ENCODE peak calls at places on chromosomes 12 and 14, in four cellular contexts. D is WERI-Rb-1, J is heart right ventricle, R is astrocyte. F is an unnamed sample. For H3K36me3, the result is how much of the 10 kb centered on the place peaks cover.

GRCh38 chr14:21525995-21526671 is at the start of gene SALL2:
- DNase-seq in D (peak), J (peak), R (peak), F (peak)

GRCh38 chr14:41607966-41608663 is 1.4 kb downstream of the LRFN5 start:
- DNase-seq in D (no peak), J (no peak), R (no peak), F (no peak)

GRCh38 chr14:24215495-24216344 is at the start of gene MDP1:
- DNase-seq in D (peak), J (peak), R (peak), F (peak)

GRCh38 chr14:57970175-57970574 is 104.3 kb upstream of the SLC35F4 start:
- DNase-seq in D (no peak), J (no peak), R (no peak), F (no peak)

GRCh38 chr14:26290007-26290530 is 307.8 kb downstream of the NOVA1 start:
- DNase-seq in D (no peak), J (no peak), R (peak), F (no peak)

GRCh38 chr12:62537544-62537943 is 70.9 kb downstream of the MON2 start:
- DNase-seq in D (no peak), J (no peak), R (peak), F (no peak)

GRCh38 chr12:24948816-24949722 is at the start of gene BCAT1:
- DNase-seq in D (peak), J (peak), R (peak), F (peak)

GRCh38 chr14:92759300-92759678 is 10.9 kb upstream of the LGMN start:
- DNase-seq in D (peak), J (no peak), R (no peak), F (no peak)

GRCh38 chr14:49677643-49678042 is 10.4 kb downstream of the POLE2 start:
- DNase-seq in D (no peak), J (no peak), R (no peak), F (no peak)

GRCh38 chr14:89419973-89420482 is 3.0 kb upstream of the FOXN3 start:
- DNase-seq in D (no peak), J (no peak), R (no peak), F (no peak)

GRCh38 chr12:87806310-87806709 is 222.9 kb downstream of the C12orf50 start:
- DNase-seq in D (no peak), J (no peak), R (no peak), F (no peak)

GRCh38 chr12:87086118-87086891 is 830.1 kb upstream of the MGAT4C start:
- DNase-seq in D (no peak), J (no peak), R (peak), F (no peak)

GRCh38 chr12:101361455-101361854 is 46.1 kb downstream of the ARL1 start:
- DNase-seq in D (no peak), J (no peak), R (no peak), F (no peak)

GRCh38 chr12:79567164-79567563 is 123.6 kb downstream of the PAWR start:
- DNase-seq in D (no peak), J (no peak), R (no peak), F (no peak)
- H3K36me3 ChIP-seq in D (under half), J (under half), R (under half), F (under half)

DNA sequence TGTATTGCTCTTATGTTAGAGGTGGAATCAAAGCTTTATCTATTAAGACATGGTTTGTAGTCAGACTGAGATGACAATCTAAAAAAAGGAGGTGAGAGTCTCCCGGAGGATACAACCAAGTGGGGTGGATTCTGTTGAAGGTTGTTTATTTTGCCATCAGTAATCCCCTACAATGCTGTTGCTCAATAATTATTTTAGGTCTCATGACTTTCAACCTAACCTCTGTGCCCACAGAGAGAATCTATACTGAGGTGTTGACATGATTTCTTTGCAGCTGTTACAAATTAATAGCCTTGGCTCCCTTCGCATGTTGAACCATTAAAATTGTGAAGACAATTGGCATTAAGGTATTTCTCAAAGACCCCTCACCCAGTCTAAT is 28.7 kb upstream of the FOS start:
- DNase-seq in D (no peak), J (no peak), R (no peak), F (no peak)
- H3K27ac ChIP-seq in D (no peak), J (no peak), R (no peak), F (peak)

DNA sequence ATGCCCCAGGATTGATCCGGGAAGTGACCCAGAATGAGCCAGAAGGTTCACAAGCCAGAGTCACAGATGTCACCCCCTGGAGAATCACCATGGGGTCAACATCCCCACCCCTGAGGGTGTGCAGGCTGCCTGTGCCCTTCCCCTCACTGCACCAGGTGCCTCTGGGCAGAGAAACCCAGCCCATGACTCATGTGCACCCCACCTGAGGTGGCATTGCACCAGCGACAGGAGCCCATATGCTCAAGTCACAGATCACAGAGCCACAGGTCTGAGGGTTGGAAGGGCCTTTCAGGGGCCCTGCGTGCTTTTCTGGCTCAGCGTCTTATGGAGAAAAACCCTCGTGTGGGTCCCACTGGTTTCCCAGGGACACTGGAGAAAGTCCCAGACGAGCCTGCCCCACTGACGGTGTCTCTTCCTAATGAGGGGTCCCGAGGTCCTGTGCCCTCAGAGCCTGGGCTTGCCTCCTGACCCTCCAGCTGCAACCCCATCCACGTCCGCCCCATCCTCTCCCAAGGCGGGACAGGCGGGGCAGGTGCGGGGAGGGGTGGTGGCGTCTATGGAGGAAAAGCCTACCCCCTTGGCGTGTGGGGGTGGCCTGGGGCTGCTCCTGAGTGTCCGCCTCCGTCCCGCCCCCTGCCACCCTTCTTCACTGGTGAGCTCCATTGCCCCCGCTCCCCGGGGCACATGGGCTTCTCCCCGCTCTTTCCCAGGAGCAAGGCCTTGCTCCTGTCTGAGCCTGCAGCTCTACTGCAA is 47.6 kb downstream of the SLC8B1 start:
- DNase-seq in D (no peak), J (no peak), R (no peak), F (no peak)
- H3K36me3 ChIP-seq in D (under half), J (half or more), R (under half), F (under half)

GRCh38 chr14:34035177-34035933 is 84.5 kb upstream of the EGLN3 start:
- DNase-seq in D (no peak), J (peak), R (no peak), F (peak)

GRCh38 chr14:34036319-34036761 is 85.5 kb upstream of the EGLN3 start:
- DNase-seq in D (no peak), J (no peak), R (no peak), F (no peak)

GRCh38 chr14:34035934-34036250 is 85.0 kb upstream of the EGLN3 start:
- DNase-seq in D (no peak), J (no peak), R (no peak), F (no peak)

GRCh38 chr14:34032720-34033119 is 81.8 kb upstream of the EGLN3 start:
- DNase-seq in D (no peak), J (no peak), R (no peak), F (no peak)

DNA sequence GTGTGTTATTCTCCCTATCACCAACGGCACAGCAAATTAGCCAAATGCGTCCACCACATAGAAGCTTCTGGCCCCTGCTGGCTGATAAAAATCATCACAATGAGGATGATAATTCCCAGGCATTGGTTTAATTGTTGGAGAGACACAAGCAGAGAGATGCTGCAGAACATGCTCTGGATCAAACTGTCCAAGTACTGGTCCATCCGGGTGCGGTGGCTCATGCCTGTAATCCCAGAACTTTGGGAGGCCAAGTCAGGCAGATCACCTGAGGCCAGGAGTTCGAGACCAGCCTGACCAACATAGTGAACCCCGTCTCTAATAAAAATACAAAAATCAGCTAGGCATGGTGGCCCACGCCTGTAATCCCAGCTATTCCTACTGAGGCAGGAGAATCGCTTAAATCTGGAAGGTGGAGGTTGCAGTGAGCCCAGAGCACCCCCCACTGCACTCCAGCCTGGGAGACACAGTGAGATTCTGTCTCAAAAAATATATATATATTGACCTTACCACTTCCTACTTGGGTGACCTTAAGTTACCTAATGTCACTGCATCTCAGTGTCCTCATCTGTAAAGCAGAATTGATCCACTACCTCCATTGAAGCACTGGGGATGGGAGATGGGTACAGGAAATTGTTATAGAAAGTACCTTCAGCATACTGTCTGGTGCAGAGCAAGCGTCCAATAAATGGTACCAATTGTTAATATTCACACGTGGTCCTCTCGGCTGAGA is 83.7 kb upstream of the EGLN3 start:
- DNase-seq in D (no peak), J (no peak), R (no peak), F (no peak)
- H3K27ac ChIP-seq in D (no peak), J (peak), R (no peak), F (peak)

GRCh38 chr12:48695859-48696258 is 13.8 kb upstream of the KANSL2 start:
- DNase-seq in D (no peak), J (no peak), R (no peak), F (no peak)

GRCh38 chr12:48690990-48691389 is 9.0 kb upstream of the KANSL2 start:
- DNase-seq in D (no peak), J (no peak), R (peak), F (no peak)

GRCh38 chr12:48693572-48693971 is 11.5 kb upstream of the KANSL2 start:
- DNase-seq in D (no peak), J (no peak), R (no peak), F (no peak)

GRCh38 chr12:48694038-48694437 is 12.0 kb upstream of the KANSL2 start:
- DNase-seq in D (no peak), J (no peak), R (no peak), F (no peak)

DNA sequence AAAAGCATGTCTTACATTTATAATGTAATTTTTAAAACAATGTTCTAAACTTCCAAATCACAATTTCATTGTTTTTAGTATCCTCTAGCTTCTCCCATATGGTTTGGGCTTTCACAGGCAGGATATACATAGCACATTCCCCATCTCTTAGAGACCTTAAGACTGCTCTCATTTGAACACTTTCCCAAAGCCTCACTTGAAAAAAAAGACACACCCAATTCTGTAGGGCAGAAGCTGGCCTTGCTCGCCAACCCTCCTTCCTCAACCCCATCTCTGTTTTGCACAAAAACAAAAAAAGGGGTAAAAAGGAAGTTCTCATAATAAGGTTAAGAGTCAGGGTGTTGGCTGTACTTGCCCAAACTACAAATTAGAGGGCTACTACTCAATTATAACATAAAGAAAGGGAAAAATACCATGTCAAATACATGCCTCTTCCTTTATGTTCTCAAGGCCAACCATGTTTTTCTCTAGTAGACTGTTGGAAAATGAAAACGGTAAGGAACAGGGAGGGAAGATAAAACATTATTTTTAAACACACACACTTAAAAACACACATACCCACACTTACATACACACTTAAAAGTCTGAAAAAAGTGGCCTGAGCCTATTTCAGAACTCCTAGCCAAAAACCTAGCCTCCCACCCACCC is 9.9 kb upstream of the KANSL2 start:
- DNase-seq in D (no peak), J (no peak), R (no peak), F (no peak)
- H3K36me3 ChIP-seq in D (half or more), J (half or more), R (half or more), F (under half)

DNA sequence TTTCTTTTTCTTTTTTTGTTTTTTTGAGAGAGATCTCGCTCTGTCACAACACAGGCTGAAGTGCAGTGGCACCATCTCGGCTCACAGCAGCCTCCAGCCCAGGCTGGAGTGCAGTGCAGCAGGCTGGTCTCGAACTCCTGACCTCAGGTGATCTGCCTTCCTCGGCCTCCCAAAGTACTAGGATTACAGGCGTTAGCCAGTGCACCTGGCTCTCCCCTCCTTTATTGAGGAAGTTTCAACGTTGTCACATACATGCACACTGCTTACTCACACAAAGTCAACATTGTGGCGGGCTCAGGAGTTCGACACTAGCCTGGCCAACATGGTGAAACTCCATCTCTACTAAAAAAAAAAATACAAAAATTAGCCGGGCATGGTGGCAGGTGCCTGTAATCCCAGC is 32.0 kb downstream of the EAPP start:
- DNase-seq in D (no peak), J (no peak), R (no peak), F (no peak)
- H3K27ac ChIP-seq in D (no peak), J (no peak), R (no peak), F (no peak)

F was measured in Peyer's patch.